ENCODE peak calls at places on chromosome 5, in seven cellular contexts. M is thoracic aorta; C is Peyer's patch; G is CD8-positive, alpha-beta memory T cell; I is A549; V is body of pancreas; F is RWPE1. N is an unnamed sample.

GRCh38 chr5:122102825-122103224 is 24.8 kb upstream of the LOX start:
- DNase-seq in M (no peak), C (no peak), G (no peak), I (peak), V (no peak), F (no peak), N (no peak)

GRCh38 chr5:13866792-13867191 is 77.7 kb downstream of the DNAH5 start:
- DNase-seq in M (no peak), C (no peak), G (no peak), I (peak), V (no peak), F (peak), N (no peak)

GRCh38 chr5:168699002-168699401 is 119.8 kb upstream of the PANK3 start:
- DNase-seq in M (peak), C (no peak), G (no peak), I (no peak), V (no peak), F (no peak), N (no peak)

GRCh38 chr5:171428849-171429542 is 9.5 kb downstream of the FGF18 start:
- DNase-seq in M (no peak), C (no peak), G (no peak), I (no peak), V (no peak), F (no peak), N (no peak)

GRCh38 chr5:66041612-66042011 is 102.5 kb upstream of the SREK1 start:
- DNase-seq in M (no peak), C (no peak), G (no peak), I (no peak), V (no peak), F (no peak), N (no peak)

GRCh38 chr5:191036-191948 is at the start of gene LRRC14B:
- DNase-seq in M (no peak), C (peak), G (no peak), I (no peak), V (peak), F (no peak), N (peak)

GRCh38 chr5:59346987-59347386 is 546.5 kb downstream of the PDE4D start:
- DNase-seq in M (no peak), C (no peak), G (no peak), I (no peak), V (no peak), F (no peak), N (no peak)

GRCh38 chr5:169296456-169297220 is 4.3 kb downstream of the SLIT3 start:
- DNase-seq in M (peak), C (no peak), G (no peak), I (peak), V (no peak), F (no peak), N (no peak)

DNA sequence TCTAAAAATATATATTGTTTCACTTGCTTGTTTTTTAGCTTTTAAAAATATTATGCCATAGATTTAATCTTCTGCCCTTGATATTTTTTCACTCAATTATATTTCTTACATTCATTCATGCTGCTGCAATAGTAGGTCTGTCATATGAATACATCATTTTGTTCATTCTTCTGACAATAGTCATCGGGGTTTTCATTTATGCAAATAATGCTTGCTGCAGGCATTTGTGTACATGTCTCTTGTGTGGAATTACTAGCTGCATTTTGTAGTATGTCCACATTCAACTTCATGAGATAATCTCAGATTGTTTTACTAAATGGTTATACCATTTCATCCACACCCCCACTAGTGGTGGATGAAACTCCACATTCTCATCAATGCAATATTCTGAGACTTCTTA is 5.3 kb upstream of the PLPP1 start:
- DNase-seq in M (no peak), C (no peak), G (no peak), I (no peak), V (no peak), F (no peak), N (peak)
- H3K27ac ChIP-seq in M (no peak), C (no peak), G (no peak), I (no peak), V (no peak), F (no peak), N (no peak)

GRCh38 chr5:127009784-127010183 is 20.6 kb downstream of the MARCHF3 start:
- DNase-seq in M (no peak), C (no peak), G (no peak), I (no peak), V (no peak), F (no peak), N (no peak)

GRCh38 chr5:127011961-127012644 is 18.3 kb downstream of the MARCHF3 start:
- DNase-seq in M (no peak), C (no peak), G (no peak), I (no peak), V (no peak), F (no peak), N (no peak)

GRCh38 chr5:127008300-127008975 is 21.9 kb downstream of the MARCHF3 start:
- DNase-seq in M (no peak), C (no peak), G (no peak), I (no peak), V (no peak), F (no peak), N (no peak)

GRCh38 chr5:127011151-127011550 is 19.2 kb downstream of the MARCHF3 start:
- DNase-seq in M (no peak), C (no peak), G (no peak), I (no peak), V (no peak), F (peak), N (peak)

DNA sequence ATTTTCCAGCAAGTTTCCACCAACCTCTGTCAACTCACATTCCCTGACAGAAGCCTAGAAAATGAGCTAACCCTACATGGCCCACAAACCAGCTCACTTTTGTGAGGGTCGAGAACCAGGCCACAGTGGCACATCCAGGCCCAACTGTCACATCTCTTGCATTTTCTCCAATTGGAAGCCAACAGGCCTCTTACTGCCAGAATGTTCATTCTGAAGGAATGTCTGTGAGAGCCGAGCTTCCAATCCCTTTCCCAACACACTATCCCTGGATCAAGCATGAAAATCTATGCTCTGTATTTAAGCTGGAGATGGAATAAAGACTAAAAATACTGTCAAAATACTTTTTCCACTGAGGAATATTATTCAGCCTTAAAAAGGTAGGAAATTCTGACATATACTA is 20.0 kb downstream of the MARCHF3 start:
- DNase-seq in M (no peak), C (no peak), G (no peak), I (no peak), V (no peak), F (no peak), N (no peak)
- H3K27ac ChIP-seq in M (no peak), C (no peak), G (no peak), I (no peak), V (no peak), F (no peak), N (no peak)

DNA sequence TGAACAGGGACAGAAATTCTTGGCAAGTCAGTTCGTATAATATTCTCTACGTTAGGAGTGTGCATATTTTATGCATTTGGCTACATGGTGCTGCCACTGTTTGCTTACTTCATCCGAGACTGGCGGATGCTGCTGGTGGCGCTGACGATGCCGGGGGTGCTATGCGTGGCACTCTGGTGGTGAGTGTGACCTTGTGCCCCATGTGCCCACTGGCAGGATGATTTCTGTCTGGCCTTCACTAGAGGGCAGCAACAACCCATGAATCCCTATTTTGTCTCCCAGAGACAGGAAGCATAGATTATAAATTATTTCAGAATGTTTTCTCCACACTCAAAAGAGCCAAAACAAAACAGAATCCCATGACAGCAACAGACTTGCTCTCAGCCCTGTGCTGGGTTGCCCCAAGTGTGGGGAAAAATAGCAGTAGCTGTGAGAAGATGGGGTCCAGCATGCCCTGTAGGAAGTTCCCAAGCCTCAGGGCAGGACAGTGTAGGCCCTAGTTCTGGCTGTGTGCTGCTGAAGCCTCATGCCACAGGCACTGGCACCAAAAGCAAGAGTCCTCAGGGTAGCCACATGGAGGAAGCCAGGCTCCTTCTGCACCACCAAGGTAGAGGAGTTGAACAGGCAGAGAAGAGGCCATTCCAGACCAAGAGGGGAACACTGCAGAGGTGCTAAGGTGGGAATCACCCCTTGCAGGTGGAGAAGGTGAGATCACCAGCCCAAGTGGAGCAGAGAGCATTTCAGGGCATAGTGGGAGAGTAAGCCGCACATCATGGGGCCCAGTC is 16.0 kb downstream of the SLC22A5 start:
- DNase-seq in M (no peak), C (no peak), G (peak), I (peak), V (peak), F (peak), N (no peak)
- H3K27ac ChIP-seq in M (peak), C (no peak), G (no peak), I (peak), V (peak), F (peak), N (no peak)

GRCh38 chr5:107538331-107539162 is 132.2 kb downstream of the EFNA5 start:
- DNase-seq in M (no peak), C (no peak), G (no peak), I (no peak), V (no peak), F (no peak), N (no peak)
- H3K27ac ChIP-seq in M (no peak), C (no peak), G (no peak), I (peak), V (no peak), F (no peak), N (no peak)

GRCh38 chr5:112895682-112896081 is 26.3 kb downstream of the REEP5 start:
- DNase-seq in M (no peak), C (no peak), G (no peak), I (no peak), V (no peak), F (no peak), N (no peak)
- H3K27ac ChIP-seq in M (no peak), C (no peak), G (no peak), I (no peak), V (no peak), F (no peak), N (no peak)

GRCh38 chr5:150146862-150147579 is 8.6 kb downstream of the PDGFRB start:
- DNase-seq in M (no peak), C (no peak), G (no peak), I (no peak), V (no peak), F (no peak), N (no peak)
- H3K27ac ChIP-seq in M (peak), C (no peak), G (no peak), I (peak), V (no peak), F (peak), N (no peak)

DNA sequence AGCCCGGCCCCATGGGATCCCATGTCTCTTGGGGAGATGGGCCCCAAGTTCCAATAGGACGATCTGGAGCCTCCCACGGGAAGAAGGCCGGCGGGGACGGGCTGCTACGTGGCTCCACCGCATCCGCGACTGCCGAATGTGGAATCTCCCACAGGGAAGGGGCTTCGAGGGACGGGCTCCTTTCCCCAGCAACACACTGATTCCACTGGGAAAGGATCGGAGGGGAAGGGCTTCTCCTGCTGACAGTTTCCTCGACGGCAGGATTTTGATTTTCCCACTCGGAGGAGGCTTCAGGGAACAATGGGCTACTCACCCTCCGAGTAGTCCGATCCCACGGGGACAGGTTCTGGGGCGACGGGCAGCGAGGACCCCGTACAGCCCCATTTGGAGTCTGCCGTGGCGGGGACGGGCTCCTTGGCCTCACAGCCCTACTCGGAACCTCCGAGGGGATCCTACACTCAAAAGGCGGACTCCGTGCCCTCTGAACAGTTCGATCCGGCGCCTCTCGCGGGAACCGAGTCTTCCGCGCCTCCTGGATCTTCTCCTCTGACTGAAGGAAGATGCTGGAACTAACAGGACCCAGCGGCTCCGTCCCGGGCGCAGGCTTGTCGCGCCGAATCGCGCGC is 1.3 kb downstream of the PROB1 start:
- DNase-seq in M (no peak), C (peak), G (no peak), I (no peak), V (no peak), F (no peak), N (no peak)
- H3K27ac ChIP-seq in M (no peak), C (no peak), G (no peak), I (no peak), V (no peak), F (no peak), N (no peak)

DNA sequence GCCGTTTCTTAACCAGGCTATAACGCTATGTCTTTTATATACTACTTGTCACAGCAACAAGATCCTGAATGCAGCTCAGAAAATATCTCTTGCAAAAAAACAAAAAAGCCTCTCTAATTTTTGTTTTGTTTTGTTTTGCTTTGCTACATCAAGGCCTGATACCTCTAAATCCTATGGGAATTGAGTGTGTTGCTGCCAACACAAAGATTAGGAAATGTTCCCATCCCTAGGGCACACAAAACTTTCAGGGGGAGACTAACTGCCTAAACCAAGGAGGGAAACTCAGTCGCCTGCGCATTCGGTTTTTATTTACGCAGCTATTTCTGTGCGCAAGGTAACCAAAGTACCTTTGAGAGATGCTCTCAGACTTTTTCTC is 1.7 kb downstream of the SSBP2 start:
- DNase-seq in M (no peak), C (no peak), G (no peak), I (no peak), V (no peak), F (no peak), N (no peak)
- H3K27ac ChIP-seq in M (peak), C (peak), G (no peak), I (peak), V (peak), F (no peak), N (no peak)

GRCh38 chr5:61402970-61403369 is 70.9 kb downstream of the ZSWIM6 start:
- DNase-seq in M (no peak), C (no peak), G (no peak), I (no peak), V (no peak), F (no peak), N (no peak)

GRCh38 chr5:61412344-61412743 is 80.3 kb downstream of the ZSWIM6 start:
- DNase-seq in M (no peak), C (no peak), G (no peak), I (no peak), V (no peak), F (no peak), N (no peak)

GRCh38 chr5:61407706-61408105 is 75.6 kb downstream of the ZSWIM6 start:
- DNase-seq in M (no peak), C (no peak), G (no peak), I (peak), V (no peak), F (no peak), N (no peak)

GRCh38 chr5:61409568-61409967 is 77.5 kb downstream of the ZSWIM6 start:
- DNase-seq in M (no peak), C (no peak), G (no peak), I (peak), V (no peak), F (peak), N (peak)

GRCh38 chr5:61408476-61409168 is 76.6 kb downstream of the ZSWIM6 start:
- DNase-seq in M (peak), C (peak), G (peak), I (peak), V (peak), F (peak), N (peak)
- H3K27ac ChIP-seq in M (peak), C (peak), G (no peak), I (peak), V (peak), F (peak), N (peak)

GRCh38 chr5:38551020-38552017 is 5.1 kb downstream of the LIFR start:
- DNase-seq in M (no peak), C (no peak), G (no peak), I (peak), V (peak), F (peak), N (no peak)

GRCh38 chr5:38548064-38548759 is 8.2 kb downstream of the LIFR start:
- DNase-seq in M (no peak), C (no peak), G (no peak), I (no peak), V (no peak), F (no peak), N (no peak)

GRCh38 chr5:38543886-38544285 is 12.6 kb downstream of the LIFR start:
- DNase-seq in M (no peak), C (no peak), G (no peak), I (no peak), V (no peak), F (no peak), N (no peak)

GRCh38 chr5:38546691-38547146 is 9.7 kb downstream of the LIFR start:
- DNase-seq in M (no peak), C (no peak), G (no peak), I (no peak), V (peak), F (no peak), N (no peak)

GRCh38 chr5:38547257-38547656 is 9.2 kb downstream of the LIFR start:
- DNase-seq in M (no peak), C (no peak), G (no peak), I (no peak), V (no peak), F (no peak), N (no peak)
- H3K27ac ChIP-seq in M (no peak), C (no peak), G (no peak), I (no peak), V (peak), F (no peak), N (no peak)

N was measured in foreskin keratinocyte.